ENCODE peak calls at places on chromosome 10, in ten cellular contexts. X is HFF-Myc, V is Kasumi-1, D is Peyer's patch, F is NCI-H1092 treated with DMSO at 0.1 percent for 48 hours, I is EL, R is PC-3, A is hypothalamus, H is NCI-H1694 treated with DMSO at 0.1 percent for 48 hours, B is activated T-cell treated with anti-CD3 and anti-CD28 coated beads for 1 hour. L is an unnamed sample.

GRCh38 chr10:85420501-85421191 is 945.9 kb downstream of the GRID1 start:
- DNase-seq in X (no peak), V (no peak), D (no peak), F (no peak), I (no peak), R (no peak), A (no peak), H (no peak), B (no peak), L (no peak)

GRCh38 chr10:116469437-116469836 is 41.8 kb downstream of the PNLIPRP3 start:
- DNase-seq in X (no peak), V (no peak), D (no peak), F (no peak), I (peak; percentile 44), R (no peak), A (no peak), H (no peak), B (no peak), L (no peak)

GRCh38 chr10:99658622-99659030 is 683 bp upstream of the ENTPD7 start:
- DNase-seq in X (no peak), V (no peak), D (peak; percentile 85), F (peak; percentile 16), I (peak; percentile 48), R (no peak), A (peak; percentile 41), H (no peak), B (peak; percentile 19), L (no peak)

GRCh38 chr10:37831495-37832333 is 25.7 kb downstream of the ZNF248 start:
- DNase-seq in X (no peak), V (no peak), D (no peak), F (no peak), I (no peak), R (peak; percentile 28), A (no peak), H (no peak), B (no peak), L (no peak)

GRCh38 chr10:72702868-72703581 is 11.1 kb downstream of the MCU start:
- DNase-seq in X (no peak), V (no peak), D (no peak), F (no peak), I (peak; percentile 33), R (no peak), A (no peak), H (peak; percentile 26), B (no peak), L (no peak)

GRCh38 chr10:122494833-122495232 is 33.5 kb downstream of the HTRA1 start:
- DNase-seq in X (no peak), V (no peak), D (peak; percentile 43), F (no peak), I (peak; percentile 76), R (peak; percentile 83), A (no peak), H (no peak), B (no peak), L (no peak)

GRCh38 chr10:66822801-66823200 is 103.0 kb upstream of the LRRTM3 start:
- DNase-seq in X (no peak), V (peak; percentile 52), D (no peak), F (no peak), I (no peak), R (no peak), A (no peak), H (no peak), B (no peak), L (no peak)

GRCh38 chr10:101940916-101941315 is 97.3 kb upstream of the KCNIP2 start:
- DNase-seq in X (no peak), V (no peak), D (no peak), F (no peak), I (peak; percentile 53), R (peak; percentile 24), A (no peak), H (no peak), B (no peak), L (no peak)

GRCh38 chr10:97889461-97890265 is 40.0 kb downstream of the GOLGA7B start:
- DNase-seq in X (no peak), V (no peak), D (peak; percentile 26), F (no peak), I (peak; percentile 86), R (peak; percentile 92), A (no peak), H (peak; percentile 16), B (no peak), L (peak; percentile 10)

GRCh38 chr10:64546073-64546472 is 1024.9 kb downstream of the REEP3 start:
- DNase-seq in X (no peak), V (no peak), D (no peak), F (no peak), I (no peak), R (no peak), A (no peak), H (no peak), B (no peak), L (no peak)

GRCh38 chr10:22611425-22612111 is 102.8 kb downstream of the PIP4K2A start:
- DNase-seq in X (no peak), V (peak; percentile 13), D (no peak), F (no peak), I (no peak), R (no peak), A (no peak), H (no peak), B (peak; percentile 38), L (no peak)

GRCh38 chr10:27661511-27662286 is 83.9 kb downstream of the MKX start:
- DNase-seq in X (no peak), V (no peak), D (no peak), F (no peak), I (peak; percentile 81), R (peak; percentile 60), A (no peak), H (no peak), B (no peak), L (no peak)

GRCh38 chr10:52785418-52785817 is 12.8 kb upstream of the MBL2 start:
- DNase-seq in X (no peak), V (no peak), D (no peak), F (no peak), I (no peak), R (no peak), A (no peak), H (no peak), B (no peak), L (no peak)

GRCh38 chr10:19325581-19325980 is 277.0 kb downstream of the MALRD1 start:
- DNase-seq in X (no peak), V (no peak), D (no peak), F (no peak), I (no peak), R (peak; percentile 34), A (no peak), H (no peak), B (no peak), L (no peak)

GRCh38 chr10:7817984-7818294 is 366 bp upstream of the TAF3 start:
- DNase-seq in X (no peak), V (no peak), D (no peak), F (no peak), I (peak; percentile 7), R (no peak), A (no peak), H (no peak), B (no peak), L (no peak)

GRCh38 chr10:110857265-110858158 is 14.2 kb upstream of the PDCD4 start:
- DNase-seq in X (no peak), V (no peak), D (peak; percentile 83), F (peak; percentile 89), I (no peak), R (no peak), A (no peak), H (peak; percentile 84), B (no peak), L (no peak)

GRCh38 chr10:116106611-116107010 is 166.4 kb downstream of the GFRA1 start:
- DNase-seq in X (no peak), V (no peak), D (no peak), F (no peak), I (no peak), R (no peak), A (no peak), H (no peak), B (no peak), L (no peak)

GRCh38 chr10:29430101-29430500 is 141.2 kb downstream of the LYZL1 start:
- DNase-seq in X (no peak), V (peak; percentile 39), D (no peak), F (no peak), I (no peak), R (no peak), A (no peak), H (no peak), B (no peak), L (no peak)

GRCh38 chr10:72466018-72466417 is 111.3 kb upstream of the DNAJB12 start:
- DNase-seq in X (no peak), V (no peak), D (no peak), F (no peak), I (no peak), R (peak; percentile 61), A (no peak), H (no peak), B (no peak), L (no peak)

GRCh38 chr10:13518076-13518692 is 10.6 kb downstream of the BEND7 start:
- DNase-seq in X (no peak), V (no peak), D (no peak), F (no peak), I (no peak), R (no peak), A (no peak), H (no peak), B (no peak), L (no peak)

GRCh38 chr10:75108684-75109458 is 2.6 kb upstream of the SAMD8 start:
- DNase-seq in X (no peak), V (no peak), D (no peak), F (no peak), I (peak; percentile 34), R (peak; percentile 86), A (no peak), H (no peak), B (no peak), L (no peak)

GRCh38 chr10:1004294-1004693 is 16.1 kb downstream of the GTPBP4 start:
- DNase-seq in X (no peak), V (no peak), D (no peak), F (no peak), I (no peak), R (no peak), A (no peak), H (no peak), B (no peak), L (no peak)

GRCh38 chr10:114684085-114684821 is 26.2 kb upstream of the ABLIM1 start:
- DNase-seq in X (no peak), V (no peak), D (peak; percentile 79), F (no peak), I (peak; percentile 60), R (peak; percentile 43), A (peak; percentile 37), H (no peak), B (no peak), L (peak; percentile 43)

GRCh38 chr10:55766212-55766611 is 594.8 kb downstream of the ZWINT start:
- DNase-seq in X (no peak), V (no peak), D (no peak), F (no peak), I (no peak), R (peak; percentile 61), A (no peak), H (no peak), B (no peak), L (no peak)

GRCh38 chr10:60188548-60188947 is 201.1 kb downstream of the ANK3 start:
- DNase-seq in X (no peak), V (no peak), D (no peak), F (no peak), I (no peak), R (no peak), A (no peak), H (no peak), B (no peak), L (no peak)

GRCh38 chr10:89645742-89646172 is 715 bp upstream of the PANK1 start:
- DNase-seq in X (no peak), V (peak; percentile 75), D (peak; percentile 72), F (no peak), I (no peak), R (no peak), A (peak; percentile 15), H (no peak), B (no peak), L (no peak)

GRCh38 chr10:124576526-124577420 is 115.2 kb downstream of the LHPP start:
- DNase-seq in X (no peak), V (no peak), D (peak; percentile 33), F (no peak), I (no peak), R (no peak), A (no peak), H (no peak), B (no peak), L (no peak)

GRCh38 chr10:124637746-124638145 is 106.4 kb downstream of the FAM53B start:
- DNase-seq in X (no peak), V (no peak), D (no peak), F (no peak), I (no peak), R (no peak), A (no peak), H (no peak), B (no peak), L (no peak)